ENCODE peak calls at places on chromosomes 6 and 20, in four cellular contexts. K is A549, E is H1, H is HepG2. V is an unnamed sample.

GRCh38 chr6:3714111-3714510 is 37.4 kb downstream of the PXDC1 start:
- DNase-seq in H (no peak), E (no peak), K (no peak), V (no peak)

GRCh38 chr20:48051810-48052491 is 266.7 kb upstream of the SULF2 start:
- DNase-seq in E (no peak), K (no peak), H (no peak), V (no peak)

GRCh38 chr6:147103641-147104040 is 100.6 kb upstream of the STXBP5 start:
- DNase-seq in K (no peak), H (no peak), E (no peak), V (no peak)

GRCh38 chr20:45343867-45344721 is 4.1 kb downstream of the SDC4 start:
- DNase-seq in E (no peak), H (peak; percentile 97), K (peak; percentile 69), V (peak; percentile 80)

GRCh38 chr6:107116328-107116892 is 1.1 kb upstream of the BEND3 start:
- DNase-seq in H (no peak), K (peak; percentile 18), E (peak; percentile 87), V (peak; percentile 18)

GRCh38 chr6:44664716-44665115 is 277.2 kb downstream of the CDC5L start:
- DNase-seq in E (no peak), H (no peak), K (no peak), V (no peak)

GRCh38 chr6:75418233-75418632 is 75.4 kb downstream of the FILIP1 start:
- DNase-seq in K (peak; percentile 91), E (no peak), H (no peak), V (no peak)

GRCh38 chr6:20126789-20127653 is 85.2 kb downstream of the MBOAT1 start:
- DNase-seq in E (no peak), H (peak; percentile 66), K (peak; percentile 40), V (peak; percentile 87)

GRCh38 chr6:45845546-45845945 is 170.1 kb downstream of the CLIC5 start:
- DNase-seq in E (no peak), H (no peak), K (no peak), V (no peak)

GRCh38 chr20:38117635-38118034 is 47.4 kb downstream of the TGM2 start:
- DNase-seq in E (no peak), H (peak; percentile 70), K (peak; percentile 61), V (no peak)

GRCh38 chr20:35305682-35306556 is 13.7 kb upstream of the FAM83C start:
- DNase-seq in H (peak; percentile 92), K (peak; percentile 95), E (no peak), V (peak; percentile 85)

GRCh38 chr6:53375851-53376250 is 27.1 kb upstream of the ELOVL5 start:
- DNase-seq in E (no peak), K (no peak), H (no peak), V (no peak)

GRCh38 chr6:80541886-80542285 is 435.4 kb downstream of the BCKDHB start:
- DNase-seq in E (no peak), K (no peak), H (no peak), V (no peak)

GRCh38 chr6:160102956-160103824 is 18.4 kb upstream of the SLC22A1 start:
- DNase-seq in K (peak; percentile 41), E (no peak), H (peak; percentile 45), V (peak; percentile 39)

GRCh38 chr6:33755070-33755869 is 8.6 kb upstream of the IP6K3 start:
- DNase-seq in K (no peak), E (no peak), H (no peak), V (peak; percentile 57)

GRCh38 chr6:31419842-31420241 is 16.4 kb downstream of the MICA start:
- DNase-seq in H (no peak), E (no peak), K (no peak), V (no peak)

GRCh38 chr6:43772571-43773049 is 2.6 kb downstream of the VEGFA start:
- DNase-seq in H (peak; percentile 49), E (no peak), K (peak; percentile 28), V (peak; percentile 57)

GRCh38 chr6:25103603-25104002 is 167.8 kb upstream of the RIPOR2 start:
- DNase-seq in E (no peak), H (no peak), K (no peak), V (no peak)

GRCh38 chr6:4647414-4648365 is 128.5 kb upstream of the CDYL start:
- DNase-seq in H (peak; percentile 53), K (peak; percentile 81), E (peak; percentile 60), V (peak; percentile 87)

GRCh38 chr20:61447950-61448349 is 195.9 kb downstream of the CDH4 start:
- DNase-seq in K (no peak), E (no peak), H (no peak), V (no peak)

GRCh38 chr6:1481326-1481725 is 92.0 kb downstream of the FOXF2 start:
- DNase-seq in K (peak; percentile 73), E (no peak), H (no peak), V (no peak)

GRCh38 chr20:36355469-36356171 is 49.5 kb downstream of the DLGAP4 start:
- DNase-seq in H (no peak), E (no peak), K (peak; percentile 38), V (peak; percentile 62)

DNA sequence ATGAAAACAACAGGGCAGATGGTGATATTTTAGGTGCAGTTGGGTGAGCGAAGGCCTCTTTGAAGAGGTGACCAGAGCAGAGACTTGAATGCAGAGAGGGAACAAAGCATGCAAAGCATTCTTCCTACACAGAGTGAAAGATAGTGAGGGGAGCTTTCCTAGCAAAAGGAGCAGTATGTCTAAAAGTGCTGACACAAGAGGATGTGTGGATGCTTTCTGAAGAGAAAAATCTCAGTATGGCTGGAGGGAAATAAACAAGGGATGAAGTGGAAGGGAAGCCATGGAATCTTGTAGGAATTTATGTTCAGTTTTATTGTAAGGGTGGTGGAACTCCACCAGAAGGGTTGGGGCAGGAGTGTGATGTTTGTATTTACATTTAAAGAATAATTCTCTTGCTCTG is 128.6 kb downstream of the F13A1 start:
- DNase-seq in E (no peak), H (no peak), K (no peak), V (no peak)
- TF ChIP-seq PHF8 in E (no peak), H (no peak), K (no peak), V (no peak)

GRCh38 chr20:57346477-57346876 is 4.6 kb upstream of the RAE1 start:
- DNase-seq in E (peak; percentile 62), K (peak; percentile 69), H (peak; percentile 69), V (peak; percentile 49)
- TF ChIP-seq PHF8 in E (no peak), K (no peak), H (no peak), V (no peak)

GRCh38 chr6:139520321-139520768 is 145.9 kb upstream of the CITED2 start:
- DNase-seq in E (no peak), H (no peak), K (no peak), V (no peak)

GRCh38 chr6:139525415-139525814 is 151.0 kb upstream of the CITED2 start:
- DNase-seq in E (no peak), K (no peak), H (no peak), V (no peak)

GRCh38 chr6:139521338-139521737 is 146.9 kb upstream of the CITED2 start:
- DNase-seq in H (no peak), K (no peak), E (no peak), V (no peak)

GRCh38 chr6:139523986-139524385 is 149.5 kb upstream of the CITED2 start:
- DNase-seq in E (no peak), K (no peak), H (no peak), V (no peak)

GRCh38 chr6:139522471-139523220 is 148.2 kb upstream of the CITED2 start:
- DNase-seq in K (no peak), H (no peak), E (no peak), V (no peak)
- TF ChIP-seq PHF8 in K (no peak), H (no peak), E (no peak), V (no peak)

DNA sequence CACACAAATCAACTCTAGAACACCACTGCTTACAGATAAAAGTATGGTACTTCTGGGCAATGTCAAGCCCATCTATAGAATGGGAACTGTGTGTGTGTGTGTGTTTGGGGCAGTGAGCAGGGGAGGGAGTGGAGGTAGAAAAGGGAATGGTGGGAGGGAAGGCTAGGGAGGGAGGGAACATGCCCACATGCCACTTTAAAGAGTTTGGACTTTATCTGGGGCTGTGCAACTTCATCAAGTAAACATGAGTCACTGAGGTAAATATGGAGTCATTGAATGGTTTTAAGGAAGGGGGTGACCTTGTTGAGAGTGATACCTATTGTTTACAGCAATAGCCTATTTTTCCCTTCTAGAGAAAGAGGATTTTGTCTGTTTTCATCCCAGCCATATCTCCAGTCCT is 22.5 kb upstream of the RNGTT start:
- DNase-seq in H (peak; percentile 87), E (no peak), K (peak; percentile 40), V (no peak)
- TF ChIP-seq PHF8 in H (no peak), E (no peak), K (no peak), V (no peak)

V was measured in K562.